ENCODE peak calls at places on chromosomes 13 and 19, in seven cellular contexts. F, T, I, H, B, S and M are unnamed samples.

GRCh38 chr13:23741879-23742510 is 147.2 kb downstream of the MIPEP start:
- DNase-seq in I (no peak), B (no peak), F (no peak), S (no peak), H (no peak), T (no peak), M (no peak)

GRCh38 chr19:51079486-51080110 is 3.1 kb downstream of the KLK14 start:
- DNase-seq in H (no peak), T (no peak), F (peak; percentile 50), I (no peak), S (no peak), B (no peak), M (no peak)

GRCh38 chr13:29435125-29435911 is 160.2 kb downstream of the SLC7A1 start:
- DNase-seq in I (no peak), F (no peak), S (no peak), H (no peak), B (no peak), T (peak; percentile 51), M (peak; percentile 88)

GRCh38 chr19:17942582-17943283 is 9.9 kb downstream of the CCDC124 start:
- DNase-seq in T (no peak), B (no peak), F (no peak), S (no peak), H (no peak), I (no peak), M (no peak)

GRCh38 chr19:6423499-6424189 is 967 bp downstream of the KHSRP start:
- DNase-seq in H (no peak), I (peak; percentile 39), T (peak; percentile 34), S (no peak), B (peak; percentile 59), F (peak; percentile 36), M (peak; percentile 67)

GRCh38 chr19:38538793-38539528 is 78.8 kb downstream of the MAP4K1 start:
- DNase-seq in I (no peak), F (no peak), H (no peak), B (no peak), S (no peak), T (no peak), M (no peak)

GRCh38 chr13:113669871-113670341 is 2.9 kb downstream of the GRK1 start:
- DNase-seq in F (peak; percentile 14), H (no peak), S (no peak), B (no peak), I (peak; percentile 5), T (peak; percentile 8), M (peak; percentile 54)

GRCh38 chr19:8391274-8392016 is 1.3 kb downstream of the RAB11B start:
- DNase-seq in H (no peak), F (no peak), B (no peak), S (no peak), I (no peak), T (no peak), M (peak; percentile 69)

GRCh38 chr19:4099054-4099764 is 24.7 kb downstream of the MAP2K2 start:
- DNase-seq in H (no peak), S (no peak), B (no peak), I (no peak), T (no peak), F (no peak), M (no peak)

GRCh38 chr19:12244370-12244769 is 50.3 kb downstream of the ZNF44 start:
- DNase-seq in B (no peak), H (no peak), S (no peak), F (no peak), I (no peak), T (no peak), M (no peak)

GRCh38 chr19:33810821-33811220 is 14.2 kb downstream of the KCTD15 start:
- DNase-seq in F (no peak), B (no peak), T (no peak), H (no peak), I (no peak), S (no peak), M (peak; percentile 51)

GRCh38 chr13:106096661-106097092 is 438.8 kb downstream of the EFNB2 start:
- DNase-seq in H (no peak), I (no peak), F (no peak), S (no peak), B (no peak), T (no peak), M (no peak)

GRCh38 chr19:38993271-38993670 is 17.7 kb upstream of the FBXO17 start:
- DNase-seq in B (no peak), I (no peak), H (no peak), T (no peak), F (no peak), S (no peak), M (no peak)

GRCh38 chr19:41718761-41719160 is 10.3 kb downstream of the CEACAM5 start:
- DNase-seq in T (no peak), I (no peak), F (no peak), B (no peak), S (no peak), H (no peak), M (no peak)

GRCh38 chr13:93755341-93755740 is 528.7 kb downstream of the GPC6 start:
- DNase-seq in F (no peak), S (no peak), H (no peak), B (no peak), T (no peak), I (no peak), M (no peak)

GRCh38 chr19:28737021-28737525 is 475.9 kb downstream of the UQCRFS1 start:
- DNase-seq in T (no peak), I (no peak), B (peak; percentile 27), H (no peak), F (no peak), S (no peak), M (no peak)
- TF ChIP-seq CTCF in T (peak; percentile 44), I (peak; percentile 60), B (peak; percentile 55), H (peak; percentile 30), F (peak; percentile 23), S (peak; percentile 19), M (no peak)

DNA sequence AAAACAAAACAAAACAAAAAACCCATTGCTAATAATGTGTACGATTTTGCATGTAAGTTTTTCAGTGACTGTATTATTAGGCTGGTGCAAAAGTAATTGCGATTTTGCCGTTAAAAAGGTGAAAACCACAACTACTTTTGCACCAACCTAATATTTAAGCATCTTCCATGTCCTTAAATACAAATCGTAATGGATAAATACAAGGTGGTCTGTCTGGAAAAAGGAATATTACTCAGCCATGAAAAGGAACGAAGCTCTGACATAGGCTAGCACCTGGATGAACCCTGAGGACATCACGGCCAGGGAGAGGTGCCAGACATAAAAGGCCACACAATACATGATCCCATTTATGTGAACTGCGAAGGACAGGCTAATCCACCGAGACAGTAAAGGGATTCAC is 33.2 kb downstream of the GADD45B start:
- DNase-seq in H (no peak), T (no peak), I (no peak), S (no peak), B (no peak), F (no peak), M (no peak)
- H3K4me1 ChIP-seq in H (no peaks in the 10 kb centered on the region), T (no peaks in the 10 kb centered on the region), I (peaks cover 9% of the 10 kb centered on the region), S (peaks cover 6% of the 10 kb centered on the region), B (no peaks in the 10 kb centered on the region), F (no peaks in the 10 kb centered on the region), M (no peaks in the 10 kb centered on the region)

DNA sequence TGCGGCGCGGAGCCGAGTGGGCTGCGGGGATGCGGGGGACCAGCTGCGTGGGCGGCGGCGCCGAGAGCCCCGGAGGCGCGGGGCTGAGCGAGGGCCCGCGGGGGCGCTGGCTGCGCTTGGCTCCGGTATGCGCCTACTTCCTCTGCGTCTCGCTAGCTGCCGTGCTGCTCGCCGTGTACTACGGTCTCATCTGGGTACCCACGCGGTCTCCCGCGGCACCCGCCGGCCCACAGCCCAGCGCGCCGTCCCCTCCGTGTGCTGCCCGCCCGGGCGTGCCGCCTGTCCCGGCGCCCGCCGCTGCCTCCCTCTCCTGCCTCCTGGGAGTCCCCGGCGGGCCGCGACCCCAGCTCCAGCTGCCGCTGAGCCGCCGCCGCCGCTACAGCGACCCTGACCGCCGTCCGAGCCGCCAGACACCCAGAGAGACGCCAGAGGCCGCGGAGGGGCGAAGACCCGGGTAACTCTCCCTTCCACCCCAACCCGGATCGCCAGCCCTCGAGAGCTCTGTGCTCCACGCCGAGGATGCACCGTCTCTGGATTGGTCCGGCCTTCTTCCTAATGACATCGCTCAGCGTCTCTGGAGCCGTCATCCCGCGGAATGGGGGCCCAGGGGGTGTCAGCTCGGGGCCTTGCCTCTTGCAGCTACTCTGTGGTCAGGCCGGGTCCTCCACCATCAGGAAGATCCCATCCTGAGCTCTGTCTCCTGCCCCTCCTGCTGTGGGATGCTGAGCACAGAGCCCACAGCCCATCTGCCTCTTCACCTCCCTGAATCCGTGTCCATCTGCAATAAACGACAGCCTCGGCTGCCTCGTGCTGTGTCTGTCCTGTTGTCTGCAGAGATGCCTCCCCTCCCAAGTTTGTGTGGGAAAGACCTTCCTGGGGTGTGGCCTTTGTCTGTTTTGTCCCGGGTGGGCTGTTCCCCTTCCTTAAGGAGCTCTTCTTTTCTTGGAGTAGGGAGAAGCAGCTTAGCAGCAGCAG is 493 bp downstream of the INAFM1 start:
- DNase-seq in T (peak; percentile 62), F (peak; percentile 45), B (peak; percentile 75), H (no peak), I (peak; percentile 36), S (peak; percentile 67), M (peak; percentile 83)
- TF ChIP-seq POLR2A in T (peak; percentile 5), F (no peak), B (no peak), H (no peak), I (no peak), S (no peak), M (no peak)

GRCh38 chr13:110278859-110279258 is 28.1 kb downstream of the COL4A1 start:
- DNase-seq in S (peak; percentile 22), B (no peak), T (no peak), I (no peak), H (no peak), F (peak; percentile 6), M (peak; percentile 35)

GRCh38 chr13:110281736-110282135 is 25.2 kb downstream of the COL4A1 start:
- DNase-seq in T (no peak), I (no peak), H (no peak), B (no peak), S (no peak), F (peak; percentile 10), M (peak; percentile 69)

GRCh38 chr13:110279684-110280083 is 27.3 kb downstream of the COL4A1 start:
- DNase-seq in F (peak; percentile 10), T (no peak), B (no peak), S (peak; percentile 18), I (no peak), H (no peak), M (peak; percentile 45)

GRCh38 chr13:110280996-110281688 is 25.8 kb downstream of the COL4A1 start:
- DNase-seq in F (peak; percentile 31), B (no peak), I (peak; percentile 26), H (no peak), T (peak; percentile 66), S (no peak), M (peak; percentile 90)

GRCh38 chr13:110280231-110280813 is 26.6 kb downstream of the COL4A1 start:
- DNase-seq in S (no peak), I (no peak), F (peak; percentile 11), T (no peak), H (no peak), B (no peak), M (peak; percentile 42)
- TF ChIP-seq CTCF in S (no peak), I (no peak), F (no peak), T (no peak), H (no peak), B (no peak), M (no peak)

GRCh38 chr13:40148103-40148502 is 492.6 kb downstream of the COG6 start:
- DNase-seq in H (no peak), S (no peak), T (no peak), I (no peak), F (no peak), B (no peak), M (no peak)
- H3K4me1 ChIP-seq in H (no peaks in the 10 kb centered on the region), S (no peaks in the 10 kb centered on the region), T (no peaks in the 10 kb centered on the region), I (no peaks in the 10 kb centered on the region), F (peaks cover 13% of the 10 kb centered on the region), B (no peaks in the 10 kb centered on the region), M (no peaks in the 10 kb centered on the region)